ENCODE peak calls at places on chromosome 2, in ten cellular contexts. M, P, J, N, Z, B, U, W, E and Y are unnamed samples.

GRCh38 chr2:109060496-109060895 is 68.5 kb upstream of the SH3RF3 start:
- DNase-seq in M (no peak), U (no peak), P (no peak), N (no peak), J (no peak), W (no peak), B (no peak), E (no peak), Z (no peak), Y (no peak)

GRCh38 chr2:225842939-225843338 is 443.4 kb downstream of the NYAP2 start:
- DNase-seq in E (no peak), U (no peak), B (no peak), N (no peak), Z (peak; percentile 63), P (no peak), J (no peak), W (peak; percentile 27), M (no peak), Y (no peak)

GRCh38 chr2:174445248-174445647 is 41.6 kb downstream of the GPR155 start:
- DNase-seq in Z (peak; percentile 47), E (no peak), U (no peak), M (no peak), W (peak; percentile 40), N (no peak), J (no peak), B (no peak), P (no peak), Y (no peak)

GRCh38 chr2:200699310-200699709 is 112.4 kb upstream of the BZW1 start:
- DNase-seq in Z (no peak), E (no peak), M (no peak), J (no peak), P (no peak), N (no peak), W (no peak), U (no peak), B (no peak), Y (no peak)

GRCh38 chr2:47269316-47270232 is 114.5 kb upstream of the STPG4 start:
- DNase-seq in B (peak; percentile 32), M (peak; percentile 86), J (peak; percentile 83), P (peak; percentile 72), E (no peak), W (peak; percentile 99), Z (peak; percentile 96), U (peak; percentile 17), N (no peak), Y (peak; percentile 96)

GRCh38 chr2:227153766-227154486 is 10.1 kb downstream of the COL4A4 start:
- DNase-seq in P (peak; percentile 15), Z (peak; percentile 12), J (no peak), N (no peak), M (no peak), E (no peak), W (no peak), B (no peak), U (no peak), Y (no peak)

GRCh38 chr2:195656131-195656858 is 731 bp upstream of the SLC39A10 start:
- DNase-seq in J (no peak), P (no peak), E (no peak), N (no peak), M (no peak), U (peak; percentile 27), B (peak; percentile 39), Z (no peak), W (peak; percentile 8), Y (no peak)

GRCh38 chr2:115771516-115771915 is 1329.1 kb downstream of the DPP10 start:
- DNase-seq in J (no peak), P (no peak), M (no peak), U (no peak), B (no peak), Z (no peak), E (no peak), W (no peak), N (no peak), Y (no peak)

GRCh38 chr2:223855426-223855825 is 18.0 kb upstream of the AP1S3 start:
- DNase-seq in M (no peak), W (peak; percentile 87), J (no peak), E (no peak), P (no peak), U (no peak), Z (peak; percentile 59), N (no peak), B (no peak), Y (no peak)

GRCh38 chr2:214960677-214961076 is 151.2 kb upstream of the BARD1 start:
- DNase-seq in B (no peak), P (no peak), M (no peak), U (no peak), W (peak; percentile 1), E (peak; percentile 3), N (no peak), Z (peak; percentile 11), J (no peak), Y (no peak)

GRCh38 chr2:234162876-234163275 is 112.4 kb downstream of the SPP2 start:
- DNase-seq in P (no peak), W (no peak), E (no peak), M (no peak), N (no peak), J (no peak), B (no peak), U (no peak), Z (no peak), Y (no peak)

GRCh38 chr2:11687736-11688135 is 17.7 kb upstream of the NTSR2 start:
- DNase-seq in N (no peak), W (no peak), M (no peak), U (peak; percentile 7), P (no peak), B (no peak), Z (no peak), J (no peak), E (no peak), Y (no peak)

GRCh38 chr2:173881466-173881865 is 83.7 kb downstream of the SP3 start:
- DNase-seq in Z (peak; percentile 62), E (peak; percentile 67), J (no peak), P (peak; percentile 14), M (no peak), U (peak; percentile 21), N (no peak), W (peak; percentile 7), B (peak; percentile 22), Y (no peak)

GRCh38 chr2:200613692-200614091 is 27.9 kb downstream of the AOX1 start:
- DNase-seq in Z (no peak), W (no peak), E (no peak), N (no peak), J (no peak), U (no peak), P (no peak), M (no peak), B (no peak), Y (no peak)

GRCh38 chr2:53498210-53498609 is 269.4 kb upstream of the CHAC2 start:
- DNase-seq in E (no peak), J (no peak), U (peak; percentile 43), B (no peak), W (peak; percentile 88), N (no peak), M (no peak), Z (peak; percentile 87), P (no peak), Y (no peak)

GRCh38 chr2:108324531-108325256 is 36.0 kb downstream of the SULT1C2 start:
- DNase-seq in N (no peak), M (no peak), W (peak; percentile 85), E (no peak), B (no peak), U (no peak), J (no peak), P (no peak), Z (peak; percentile 33), Y (peak; percentile 61)

GRCh38 chr2:45291283-45291682 is 282.0 kb upstream of the SIX2 start:
- DNase-seq in U (no peak), W (peak; percentile 51), J (no peak), P (no peak), M (no peak), B (no peak), Z (no peak), N (no peak), E (no peak), Y (no peak)

GRCh38 chr2:7022956-7023467 is 105.8 kb downstream of the RNF144A start:
- DNase-seq in U (no peak), M (no peak), J (no peak), N (no peak), E (no peak), P (no peak), Z (no peak), B (no peak), W (no peak), Y (no peak)
- TF ChIP-seq CTCF in U (no peak), M (no peak), J (no peak), N (no peak), E (no peak), P (no peak), Z (no peak), B (no peak), W (no peak), Y (no peak)

GRCh38 chr2:6082619-6083018 is 390.4 kb downstream of the SOX11 start:
- DNase-seq in J (no peak), B (no peak), W (no peak), N (no peak), U (no peak), M (no peak), P (no peak), Z (no peak), E (no peak), Y (no peak)

GRCh38 chr2:6081955-6082354 is 389.8 kb downstream of the SOX11 start:
- DNase-seq in M (no peak), P (no peak), B (no peak), J (no peak), E (no peak), Z (no peak), N (no peak), U (no peak), W (no peak), Y (no peak)

GRCh38 chr2:6080837-6081541 is 388.8 kb downstream of the SOX11 start:
- DNase-seq in B (no peak), Z (no peak), M (no peak), J (no peak), W (no peak), N (no peak), E (no peak), P (no peak), U (peak; percentile 35), Y (no peak)

GRCh38 chr2:6083131-6083530 is 390.9 kb downstream of the SOX11 start:
- DNase-seq in Z (no peak), P (no peak), J (no peak), W (no peak), N (no peak), E (no peak), M (no peak), B (no peak), U (no peak), Y (no peak)

GRCh38 chr2:6081542-6081872 is 389.3 kb downstream of the SOX11 start:
- DNase-seq in P (no peak), B (no peak), J (no peak), U (no peak), Z (no peak), M (no peak), E (no peak), W (no peak), N (no peak), Y (no peak)
- H3K4me3 ChIP-seq in P (no peak overlapping the region), B (no peak overlapping the region), J (no peak overlapping the region), U (no peak overlapping the region), Z (no peak overlapping the region), M (no peak overlapping the region), E (no peak overlapping the region), W (no peak overlapping the region), N (no peak overlapping the region), Y (no peak overlapping the region)

GRCh38 chr2:3504741-3505140 is 14.6 kb downstream of the ADI1 start:
- DNase-seq in P (no peak), M (no peak), N (no peak), E (no peak), B (no peak), W (no peak), Z (no peak), U (no peak), J (no peak), Y (no peak)
- H3K36me3 ChIP-seq in P (no peaks in the 10 kb centered on the region), M (peaks cover 27% of the 10 kb centered on the region), N (no peaks in the 10 kb centered on the region), E (peaks cover 56% of the 10 kb centered on the region), B (peaks cover 31% of the 10 kb centered on the region), W (peaks cover 33% of the 10 kb centered on the region), Z (peaks cover 5% of the 10 kb centered on the region), U (no peaks in the 10 kb centered on the region), J (no peaks in the 10 kb centered on the region), Y (no peaks in the 10 kb centered on the region)

GRCh38 chr2:130152816-130153595 is 8.1 kb upstream of the CCDC74B start:
- DNase-seq in U (no peak), J (peak; percentile 54), N (no peak), M (no peak), E (no peak), Z (no peak), P (no peak), W (no peak), B (no peak), Y (no peak)
- TF ChIP-seq CTCF in U (no peak), J (no peak), N (no peak), M (no peak), E (no peak), Z (no peak), P (no peak), W (no peak), B (no peak), Y (no peak)